ENCODE peak calls at places on chromosomes 12 and 14, in nine cellular contexts. D is stimulated activated CD8-positive, alpha-beta memory T cell treated with anti-CD3 and anti-CD28 coated beads, Interleukin-12 subunit alpha, Interleukin-12 subunit beta, amount 100 ng/mL, for 4 hours; O is amygdala; A is SK-N-DZ; G is astrocyte of the cerebellum; B is lower lobe of right lung; J is Calu3; M is activated T-helper 1 cell treated with anti-CD3 and anti-CD28 coated beads, Interleukin-2, amount 50 U/mL, for 16 hours; W is frontal cortex. C is an unnamed sample.

GRCh38 chr12:44225128-44225527 is 389.2 kb downstream of the TMEM117 start:
- DNase-seq in M (no peak), A (no peak), D (no peak), G (no peak), O (no peak), B (no peak), W (no peak), J (no peak), C (no peak)

GRCh38 chr12:132460571-132460970 is 29.4 kb upstream of the FBRSL1 start:
- DNase-seq in G (no peak), D (no peak), J (no peak), B (no peak), M (no peak), O (no peak), A (no peak), W (no peak), C (peak)

GRCh38 chr14:68692916-68693771 is 99.7 kb downstream of the ZFP36L1 start:
- DNase-seq in A (no peak), M (no peak), D (no peak), O (no peak), G (no peak), W (no peak), B (no peak), J (no peak), C (no peak)

GRCh38 chr14:105491366-105492006 is 440 bp downstream of the TEDC1 start:
- DNase-seq in M (peak), D (peak), J (peak), B (peak), G (no peak), W (no peak), A (peak), O (peak), C (peak)

GRCh38 chr14:61335876-61336275 is 14.5 kb downstream of the PRKCH start:
- DNase-seq in J (no peak), D (no peak), M (no peak), G (no peak), A (no peak), W (no peak), B (no peak), O (no peak), C (no peak)

GRCh38 chr12:3117144-3117581 is 40.0 kb downstream of the TSPAN9 start:
- DNase-seq in O (no peak), M (no peak), G (peak), A (no peak), D (no peak), B (no peak), J (no peak), W (no peak), C (no peak)

GRCh38 chr14:77200406-77200985 is 18.9 kb downstream of the TMEM63C start:
- DNase-seq in J (no peak), O (no peak), M (no peak), D (no peak), G (no peak), B (peak), W (no peak), A (no peak), C (no peak)

GRCh38 chr12:90043264-90043663 is 334.6 kb upstream of the ATP2B1 start:
- DNase-seq in A (no peak), G (no peak), D (no peak), B (no peak), J (no peak), O (no peak), W (no peak), M (no peak), C (no peak)

GRCh38 chr14:93104961-93105360 is 10.8 kb downstream of the ITPK1 start:
- DNase-seq in B (no peak), D (no peak), J (no peak), A (no peak), M (no peak), G (no peak), O (no peak), W (no peak), C (peak)

GRCh38 chr14:55131782-55132181 is 2.7 kb downstream of the LGALS3 start:
- DNase-seq in W (no peak), B (no peak), O (no peak), A (no peak), M (no peak), G (no peak), J (peak), D (no peak), C (no peak)